ENCODE peak calls at places on chromosomes 16 and 17, in ten cellular contexts. R is tibial nerve, V is adrenal gland, T is stomach, Y is lower leg skin, J is spleen, H is prostate gland, U is NB4, D is esophagus squamous epithelium, I is gastrocnemius medialis. A is an unnamed sample.

GRCh38 chr17:4327638-4328037 is 38.8 kb downstream of the UBE2G1 start:
- DNase-seq in R (no peak), V (no peak), T (no peak), Y (no peak), J (no peak), H (no peak), U (no peak), D (no peak), I (peak), A (no peak)

GRCh38 chr16:72468582-72468981 is 296.6 kb upstream of the PMFBP1 start:
- DNase-seq in R (no peak), V (no peak), T (no peak), Y (no peak), J (no peak), H (no peak), U (no peak), D (no peak), I (no peak), A (no peak)

GRCh38 chr16:86033016-86033474 is 134.1 kb downstream of the IRF8 start:
- DNase-seq in R (no peak), V (no peak), T (no peak), Y (no peak), J (no peak), H (no peak), U (no peak), D (no peak), I (no peak), A (peak)

GRCh38 chr17:18226284-18226945 is 980 bp downstream of the LLGL1 start:
- DNase-seq in R (no peak), V (no peak), T (no peak), Y (no peak), J (no peak), H (no peak), U (peak), D (no peak), I (no peak), A (no peak)

GRCh38 chr16:5490499-5490898 is 392.9 kb upstream of the EEF2KMT start:
- DNase-seq in R (no peak), V (peak), T (no peak), Y (no peak), J (no peak), H (peak), U (peak), D (no peak), I (no peak), A (peak)

GRCh38 chr16:1003551-1004347 is 22.2 kb downstream of the SOX8 start:
- DNase-seq in R (no peak), V (no peak), T (no peak), Y (no peak), J (no peak), H (no peak), U (no peak), D (no peak), I (no peak), A (no peak)

GRCh38 chr17:1562178-1562643 is 381 bp downstream of the PITPNA start:
- DNase-seq in R (no peak), V (peak), T (peak), Y (no peak), J (peak), H (no peak), U (no peak), D (no peak), I (peak), A (peak)

GRCh38 chr16:28168991-28169554 is 42.7 kb downstream of the XPO6 start:
- DNase-seq in R (no peak), V (no peak), T (no peak), Y (no peak), J (no peak), H (no peak), U (no peak), D (no peak), I (no peak), A (no peak)

GRCh38 chr16:77786448-77786847 is 1.9 kb upstream of the VAT1L start:
- DNase-seq in R (no peak), V (no peak), T (no peak), Y (no peak), J (no peak), H (no peak), U (no peak), D (no peak), I (no peak), A (no peak)

GRCh38 chr16:29883987-29884386 is 15.4 kb downstream of the SEZ6L2 start:
- DNase-seq in R (no peak), V (no peak), T (no peak), Y (no peak), J (no peak), H (no peak), U (no peak), D (no peak), I (no peak), A (no peak)

GRCh38 chr16:20944861-20945390 is 44.4 kb downstream of the LYRM1 start:
- DNase-seq in R (no peak), V (no peak), T (no peak), Y (no peak), J (no peak), H (no peak), U (peak), D (no peak), I (no peak), A (no peak)

GRCh38 chr17:17535957-17536356 is 39.8 kb upstream of the RASD1 start:
- DNase-seq in R (no peak), V (peak), T (peak), Y (no peak), J (no peak), H (peak), U (no peak), D (no peak), I (peak), A (peak)

GRCh38 chr16:49023095-49023494 is 258.5 kb downstream of the CBLN1 start:
- DNase-seq in R (no peak), V (no peak), T (no peak), Y (no peak), J (no peak), H (no peak), U (no peak), D (no peak), I (no peak), A (peak)

GRCh38 chr16:56742030-56742984 is 12.4 kb downstream of the NUP93 start:
- DNase-seq in R (no peak), V (no peak), T (no peak), Y (no peak), J (no peak), H (no peak), U (no peak), D (no peak), I (no peak), A (no peak)

GRCh38 chr17:59001158-59001814 is 105.4 kb downstream of the TRIM37 start:
- DNase-seq in R (no peak), V (peak), T (peak), Y (peak), J (peak), H (peak), U (peak), D (peak), I (peak), A (peak)

GRCh38 chr17:41687828-41688640 is 651 bp upstream of the EIF1 start:
- DNase-seq in R (peak), V (peak), T (peak), Y (peak), J (peak), H (peak), U (peak), D (no peak), I (peak), A (peak)

GRCh38 chr17:9908649-9909042 is 3.6 kb upstream of the RCVRN start:
- DNase-seq in R (no peak), V (no peak), T (no peak), Y (no peak), J (peak), H (no peak), U (no peak), D (no peak), I (no peak), A (no peak)

GRCh38 chr16:75789237-75789636 is 62.9 kb upstream of the CPHXL start:
- DNase-seq in R (no peak), V (no peak), T (no peak), Y (no peak), J (no peak), H (peak), U (peak), D (no peak), I (no peak), A (no peak)

GRCh38 chr16:86355114-86355513 is 155.2 kb upstream of the FOXF1 start:
- DNase-seq in R (no peak), V (no peak), T (no peak), Y (no peak), J (no peak), H (no peak), U (no peak), D (no peak), I (no peak), A (no peak)

GRCh38 chr17:39573447-39574298 is 34.0 kb downstream of the NEUROD2 start:
- DNase-seq in R (peak), V (peak), T (peak), Y (peak), J (peak), H (peak), U (peak), D (no peak), I (peak), A (peak)

GRCh38 chr17:67628580-67629013 is 89.1 kb upstream of the NOL11 start:
- DNase-seq in R (no peak), V (peak), T (peak), Y (no peak), J (no peak), H (no peak), U (peak), D (no peak), I (no peak), A (peak)

GRCh38 chr17:2414665-2415064 is 13.8 kb upstream of the MNT start:
- DNase-seq in R (no peak), V (no peak), T (no peak), Y (no peak), J (no peak), H (no peak), U (no peak), D (no peak), I (no peak), A (no peak)

GRCh38 chr16:69397821-69398521 is 12.2 kb upstream of the TERF2 start:
- DNase-seq in R (no peak), V (peak), T (no peak), Y (no peak), J (no peak), H (no peak), U (peak), D (no peak), I (peak), A (peak)

GRCh38 chr17:9021985-9022552 is 759 bp downstream of the NTN1 start:
- DNase-seq in R (no peak), V (no peak), T (no peak), Y (no peak), J (no peak), H (peak), U (no peak), D (no peak), I (no peak), A (no peak)

GRCh38 chr17:6355196-6355595 is 79.7 kb downstream of the AIPL1 start:
- DNase-seq in R (no peak), V (no peak), T (no peak), Y (no peak), J (no peak), H (no peak), U (no peak), D (no peak), I (no peak), A (no peak)

GRCh38 chr16:19450186-19450585 is 32.5 kb downstream of the TMC5 start:
- DNase-seq in R (no peak), V (no peak), T (no peak), Y (no peak), J (no peak), H (no peak), U (no peak), D (no peak), I (no peak), A (no peak)

GRCh38 chr16:49422896-49423295 is 49.3 kb downstream of the C16orf78 start:
- DNase-seq in R (no peak), V (no peak), T (no peak), Y (no peak), J (no peak), H (no peak), U (no peak), D (no peak), I (no peak), A (no peak)

GRCh38 chr17:83084621-83085056 is 5.2 kb downstream of the METRNL start:
- DNase-seq in R (no peak), V (no peak), T (peak), Y (no peak), J (no peak), H (no peak), U (no peak), D (no peak), I (no peak), A (peak)

GRCh38 chr17:57138956-57139576 is 54.0 kb downstream of the AKAP1 start:
- DNase-seq in R (no peak), V (no peak), T (no peak), Y (no peak), J (no peak), H (no peak), U (no peak), D (no peak), I (peak), A (no peak)

GRCh38 chr16:4976611-4977145 is 18.5 kb downstream of the SEC14L5 start:
- DNase-seq in R (no peak), V (peak), T (peak), Y (no peak), J (peak), H (no peak), U (no peak), D (no peak), I (peak), A (no peak)

GRCh38 chr17:7993972-7994589 is 8.3 kb upstream of the GUCY2D start:
- DNase-seq in R (no peak), V (no peak), T (no peak), Y (no peak), J (no peak), H (no peak), U (no peak), D (no peak), I (no peak), A (no peak)

GRCh38 chr17:68600123-68600880 is 865 bp downstream of the FAM20A start:
- DNase-seq in R (no peak), V (no peak), T (peak), Y (no peak), J (peak), H (no peak), U (no peak), D (no peak), I (peak), A (peak)

GRCh38 chr16:31253642-31254045 is 6.1 kb upstream of the ITGAM start:
- DNase-seq in R (no peak), V (peak), T (peak), Y (peak), J (peak), H (no peak), U (peak), D (no peak), I (peak), A (peak)

DNA sequence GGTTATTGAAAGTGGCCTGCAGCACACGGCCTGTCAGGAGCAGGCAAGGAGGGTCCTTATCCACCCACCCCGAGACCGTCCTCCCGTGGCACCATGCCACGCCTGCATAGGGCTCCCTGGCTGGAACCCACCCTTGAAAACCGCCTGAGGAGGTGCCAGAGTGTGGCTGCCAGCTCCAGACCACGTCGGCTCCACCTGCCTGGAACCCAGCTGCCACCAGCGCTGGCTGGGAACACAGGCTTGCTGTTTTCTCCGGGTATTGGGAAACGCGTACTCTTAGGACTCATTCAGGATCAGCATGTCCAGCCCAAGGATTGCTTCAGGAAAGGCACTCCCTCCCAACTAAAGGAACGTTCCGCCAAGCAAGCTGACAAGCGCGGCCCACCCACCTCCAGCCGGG is 6.7 kb downstream of the ARL16 start:
- DNase-seq in R (no peak), V (no peak), T (no peak), Y (no peak), J (no peak), H (no peak), U (no peak), D (no peak), I (peak), A (no peak)
- TF ChIP-seq POLR2A in R (no peak), V (no peak), T (no peak), Y (no peak), J (no peak), H (no peak), U (no peak), D (no peak), I (no peak), A (no peak)

GRCh38 chr16:67111951-67112444 is 2.3 kb downstream of the PHAF1 start:
- DNase-seq in R (no peak), V (no peak), T (no peak), Y (no peak), J (no peak), H (no peak), U (peak), D (no peak), I (no peak), A (no peak)

GRCh38 chr16:67115649-67116048 is 5.9 kb downstream of the PHAF1 start:
- DNase-seq in R (no peak), V (no peak), T (no peak), Y (no peak), J (no peak), H (no peak), U (no peak), D (no peak), I (no peak), A (no peak)

GRCh38 chr16:67114793-67115192 is 5.1 kb downstream of the PHAF1 start:
- DNase-seq in R (no peak), V (no peak), T (no peak), Y (no peak), J (no peak), H (no peak), U (no peak), D (no peak), I (no peak), A (no peak)

GRCh38 chr16:67110136-67110847 is 551 bp downstream of the PHAF1 start:
- DNase-seq in R (no peak), V (no peak), T (no peak), Y (no peak), J (no peak), H (no peak), U (peak), D (no peak), I (no peak), A (no peak)

DNA sequence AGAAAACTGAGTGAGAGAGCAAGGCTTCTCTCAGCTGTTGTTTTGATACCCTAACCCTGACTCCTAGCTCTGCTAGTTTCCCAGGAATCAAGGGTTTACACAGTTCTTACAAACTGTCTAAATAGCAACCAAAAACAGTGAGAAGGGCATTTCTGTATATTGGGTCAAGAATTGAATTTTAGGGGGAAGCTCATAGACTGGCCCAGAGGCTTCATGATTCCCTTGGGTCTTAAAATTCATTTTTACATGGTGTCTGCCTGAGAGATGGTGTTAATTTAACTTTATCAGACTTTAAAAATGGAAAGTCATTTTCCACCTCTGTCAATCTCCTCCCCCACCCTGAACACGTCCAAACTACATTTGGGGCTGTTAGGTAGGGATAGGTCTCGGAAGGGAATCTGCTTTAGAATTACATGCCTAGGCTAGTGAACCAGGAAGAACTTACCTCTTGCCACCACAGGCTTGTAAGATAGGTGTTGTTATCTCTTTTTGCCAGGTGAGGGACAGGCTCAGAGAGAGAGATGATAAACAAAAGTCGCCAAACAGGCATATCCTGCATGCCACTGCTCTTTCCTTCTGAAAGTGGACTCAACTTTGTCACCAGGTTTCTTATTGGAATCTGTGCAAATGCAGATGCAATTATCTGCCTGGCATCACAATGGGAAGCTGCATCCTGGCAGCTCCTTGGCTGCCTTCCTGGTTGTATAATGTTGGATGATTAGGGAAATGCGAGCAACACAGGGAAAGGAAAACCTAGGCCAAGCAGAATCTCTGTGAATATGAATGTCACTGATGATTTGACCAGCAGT is 3.1 kb downstream of the PHAF1 start:
- DNase-seq in R (no peak), V (no peak), T (no peak), Y (no peak), J (no peak), H (peak), U (no peak), D (no peak), I (no peak), A (no peak)
- TF ChIP-seq CTCF in R (no peak), V (no peak), T (no peak), Y (no peak), J (no peak), H (peak), U (no peak), D (no peak), I (no peak), A (no peak)

DNA sequence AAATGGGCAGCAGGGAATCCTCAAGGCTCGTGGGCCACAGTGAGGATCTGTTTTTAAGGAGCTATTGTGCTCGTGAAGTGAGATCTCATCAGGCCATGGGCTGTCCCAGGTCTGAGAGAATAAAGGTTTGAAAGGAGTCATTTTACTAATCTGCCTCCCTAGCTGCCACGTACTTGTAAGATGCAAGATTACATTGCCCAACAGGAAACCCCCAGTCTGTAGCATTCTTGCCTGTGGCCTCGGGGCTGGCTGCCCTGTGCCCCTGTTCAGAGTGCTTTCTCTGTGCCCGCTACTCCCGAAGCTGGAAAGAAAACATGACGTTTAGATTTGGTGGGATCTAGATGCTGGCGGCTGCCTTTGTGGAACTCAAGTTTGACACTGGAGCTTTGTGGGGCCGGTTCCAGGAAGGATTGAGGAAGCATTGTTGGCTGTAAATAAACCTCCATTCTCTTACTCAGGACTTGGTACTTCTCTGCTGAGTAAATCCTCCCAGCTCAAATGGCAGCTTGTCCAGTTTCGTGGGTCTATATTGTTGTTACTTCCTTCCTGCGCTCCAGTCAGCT is 21.2 kb downstream of the SAP30BP start:
- DNase-seq in R (no peak), V (no peak), T (peak), Y (no peak), J (peak), H (no peak), U (peak), D (no peak), I (no peak), A (no peak)
- TF ChIP-seq POLR2A in R (no peak), V (no peak), T (no peak), Y (no peak), J (no peak), H (no peak), U (no peak), D (no peak), I (no peak), A (no peak)

GRCh38 chr17:48522990-48523389 is 7.8 kb downstream of the HOXB1 start:
- DNase-seq in R (no peak), V (no peak), T (no peak), Y (no peak), J (no peak), H (no peak), U (peak), D (no peak), I (no peak), A (no peak)
- TF ChIP-seq CTCF in R (no peak), V (no peak), T (no peak), Y (no peak), J (no peak), H (no peak), U (no peak), D (no peak), I (no peak), A (no peak)

GRCh38 chr17:73092518-73093135 is at the start of gene SLC39A11:
- DNase-seq in R (peak), V (peak), T (peak), Y (peak), J (peak), H (peak), U (peak), D (peak), I (peak), A (peak)
- TF ChIP-seq POLR2A in R (peak), V (peak), T (no peak), Y (no peak), J (no peak), H (no peak), U (peak), D (no peak), I (peak), A (peak)

DNA sequence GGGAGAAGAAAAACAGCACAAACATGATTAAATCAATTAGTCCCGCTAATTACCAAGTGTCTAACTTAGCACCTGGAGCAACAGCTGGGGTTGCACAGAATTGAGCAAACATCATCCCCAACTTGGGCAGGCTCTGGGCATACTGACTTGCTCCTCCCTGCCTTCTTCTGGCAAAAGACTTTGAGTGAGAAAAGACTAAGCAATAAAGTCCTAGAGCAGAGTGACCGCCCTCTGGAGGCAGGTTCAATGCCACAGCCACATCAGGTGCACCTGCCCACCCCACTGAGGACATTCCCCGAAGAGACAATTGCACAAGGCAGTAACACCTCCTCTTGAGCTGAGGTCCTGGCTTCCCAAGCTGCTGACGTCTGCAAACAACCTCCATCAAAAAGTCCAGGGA is 358.3 kb downstream of the SOX9 start:
- DNase-seq in R (no peak), V (no peak), T (no peak), Y (no peak), J (peak), H (no peak), U (no peak), D (no peak), I (no peak), A (no peak)
- TF ChIP-seq CTCF in R (no peak), V (no peak), T (no peak), Y (no peak), J (no peak), H (no peak), U (no peak), D (no peak), I (no peak), A (no peak)